ENCODE peak calls at places on chromosomes 7 and 10, in five cellular contexts. R is GM20000; X is ovary; W is CD8-positive, alpha-beta T cell; Z is WTC11. L is an unnamed sample.

GRCh38 chr7:80918406-80918805 is 445 bp downstream of the SEMA3C start:
- DNase-seq in W (no peak), Z (no peak), R (peak; percentile 60), X (no peak), L (peak; percentile 39)

GRCh38 chr7:132351858-132352539 is 224.3 kb downstream of the PLXNA4 start:
- DNase-seq in X (peak; percentile 47), R (no peak), Z (no peak), W (no peak), L (no peak)

GRCh38 chr10:105800626-105801025 is 1159.5 kb downstream of the SORCS3 start:
- DNase-seq in W (no peak), X (no peak), Z (no peak), R (no peak), L (no peak)

GRCh38 chr7:106167439-106168136 is 55.5 kb upstream of the SYPL1 start:
- DNase-seq in W (no peak), X (no peak), Z (no peak), R (no peak), L (no peak)

GRCh38 chr7:157903715-157904114 is 566.9 kb downstream of the DNAJB6 start:
- DNase-seq in X (no peak), Z (no peak), W (no peak), R (no peak), L (no peak)

GRCh38 chr7:28123752-28124151 is 56.8 kb downstream of the JAZF1 start:
- DNase-seq in Z (no peak), X (no peak), R (peak; percentile 8), W (no peak), L (no peak)

GRCh38 chr10:3525832-3526449 is 259.1 kb downstream of the KLF6 start:
- DNase-seq in Z (no peak), X (no peak), R (no peak), W (no peak), L (no peak)

GRCh38 chr10:101495324-101495925 is 92.6 kb downstream of the POLL start:
- DNase-seq in Z (no peak), X (no peak), W (no peak), R (peak; percentile 16), L (no peak)

GRCh38 chr7:75809396-75809795 is 4.2 kb downstream of the CCL24 start:
- DNase-seq in W (no peak), Z (no peak), X (no peak), R (no peak), L (no peak)

GRCh38 chr7:19107142-19107391 is 10.4 kb downstream of the TWIST1 start:
- DNase-seq in Z (no peak), X (no peak), W (no peak), R (no peak), L (no peak)

GRCh38 chr7:30206942-30207341 is 72.2 kb downstream of the MTURN start:
- DNase-seq in Z (no peak), W (no peak), R (no peak), X (no peak), L (no peak)

GRCh38 chr10:22630229-22631174 is 83.9 kb downstream of the PIP4K2A start:
- DNase-seq in X (no peak), R (peak; percentile 69), W (no peak), Z (no peak), L (peak; percentile 66)

GRCh38 chr7:98051118-98051744 is 55.4 kb upstream of the LMTK2 start:
- DNase-seq in Z (peak; percentile 93), R (peak; percentile 28), X (no peak), W (peak; percentile 41), L (peak; percentile 44)

GRCh38 chr10:50469288-50469687 is 154.5 kb downstream of the SGMS1 start:
- DNase-seq in R (no peak), X (no peak), Z (no peak), W (no peak), L (no peak)

GRCh38 chr10:68423522-68423921 is 16.4 kb upstream of the RUFY2 start:
- DNase-seq in W (peak; percentile 24), X (no peak), Z (no peak), R (no peak), L (no peak)

GRCh38 chr7:87312215-87312865 is 33.1 kb upstream of the CROT start:
- DNase-seq in W (peak; percentile 71), R (peak; percentile 72), Z (peak; percentile 60), X (peak; percentile 58), L (peak; percentile 51)

GRCh38 chr7:44694766-44695165 is 53.9 kb upstream of the ZMIZ2 start:
- DNase-seq in R (no peak), W (no peak), Z (no peak), X (no peak), L (no peak)

GRCh38 chr10:103739039-103739764 is 116.2 kb downstream of the SH3PXD2A start:
- DNase-seq in R (no peak), X (peak; percentile 77), Z (no peak), W (no peak), L (no peak)

DNA sequence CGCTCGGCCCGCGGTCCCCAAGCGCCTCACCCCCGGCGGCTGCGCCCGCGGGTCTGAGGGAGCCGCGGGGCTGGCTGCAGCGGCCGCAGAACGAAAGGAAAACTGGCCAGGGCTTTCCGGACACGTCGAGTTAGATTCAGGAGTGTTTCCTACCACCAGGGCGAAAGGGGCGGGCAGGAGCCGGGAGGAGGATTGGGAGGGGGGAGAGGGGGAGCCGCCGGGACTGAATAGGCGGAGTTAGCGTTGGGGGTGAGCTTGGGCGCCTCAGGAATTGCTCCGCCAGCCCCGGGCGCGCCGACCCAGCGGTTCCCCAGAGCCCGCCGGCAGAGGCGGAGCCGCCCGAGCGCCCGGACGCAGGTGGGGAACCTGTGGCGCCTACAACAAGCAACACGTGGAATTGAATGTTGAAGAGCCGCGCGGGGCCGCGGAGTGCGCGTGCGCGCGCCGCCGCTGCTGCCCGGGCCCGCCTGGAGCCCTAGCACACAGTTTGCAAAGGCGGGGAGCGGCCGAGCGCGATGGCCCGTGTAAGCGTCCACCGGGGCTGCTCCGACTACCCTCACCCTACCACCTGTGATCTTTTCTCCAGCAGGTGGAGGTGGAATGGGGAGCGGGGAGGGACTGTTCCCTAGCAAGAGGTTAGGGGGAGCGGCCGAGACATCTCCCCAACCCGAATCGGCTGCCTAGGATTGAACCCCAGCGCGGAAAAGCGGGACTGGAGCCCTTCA is at the start of gene CADPS2:
- DNase-seq in Z (peak; percentile 85), X (peak; percentile 88), W (no peak), R (peak; percentile 83), L (peak; percentile 75)
- TF ChIP-seq CTCF in Z (no peak), X (peak; percentile 46), W (no peak), R (no peak), L (no peak)

DNA sequence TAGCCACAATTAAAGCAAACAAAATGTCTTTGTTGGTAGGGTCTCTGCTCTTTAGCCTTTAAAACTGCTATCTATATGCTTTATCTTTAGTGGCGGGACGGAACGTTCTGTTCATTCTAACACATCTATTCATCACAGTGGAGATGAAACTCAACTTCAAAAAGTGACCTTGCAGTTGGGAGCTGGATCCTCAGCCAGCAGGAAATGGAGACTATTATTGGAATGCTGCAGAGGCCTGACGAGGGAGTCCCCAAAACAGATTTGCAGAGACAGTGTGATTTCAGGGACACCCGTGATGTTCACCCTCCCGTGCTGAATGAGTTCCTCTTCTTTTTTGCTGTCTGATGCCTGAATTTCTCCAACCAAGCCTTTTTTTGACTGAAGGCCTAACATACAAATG is 306.0 kb upstream of the SHH start:
- DNase-seq in Z (no peak), W (no peak), R (no peak), X (no peak), L (no peak)
- TF ChIP-seq CTCF in Z (no peak), W (no peak), R (no peak), X (no peak), L (no peak)

DNA sequence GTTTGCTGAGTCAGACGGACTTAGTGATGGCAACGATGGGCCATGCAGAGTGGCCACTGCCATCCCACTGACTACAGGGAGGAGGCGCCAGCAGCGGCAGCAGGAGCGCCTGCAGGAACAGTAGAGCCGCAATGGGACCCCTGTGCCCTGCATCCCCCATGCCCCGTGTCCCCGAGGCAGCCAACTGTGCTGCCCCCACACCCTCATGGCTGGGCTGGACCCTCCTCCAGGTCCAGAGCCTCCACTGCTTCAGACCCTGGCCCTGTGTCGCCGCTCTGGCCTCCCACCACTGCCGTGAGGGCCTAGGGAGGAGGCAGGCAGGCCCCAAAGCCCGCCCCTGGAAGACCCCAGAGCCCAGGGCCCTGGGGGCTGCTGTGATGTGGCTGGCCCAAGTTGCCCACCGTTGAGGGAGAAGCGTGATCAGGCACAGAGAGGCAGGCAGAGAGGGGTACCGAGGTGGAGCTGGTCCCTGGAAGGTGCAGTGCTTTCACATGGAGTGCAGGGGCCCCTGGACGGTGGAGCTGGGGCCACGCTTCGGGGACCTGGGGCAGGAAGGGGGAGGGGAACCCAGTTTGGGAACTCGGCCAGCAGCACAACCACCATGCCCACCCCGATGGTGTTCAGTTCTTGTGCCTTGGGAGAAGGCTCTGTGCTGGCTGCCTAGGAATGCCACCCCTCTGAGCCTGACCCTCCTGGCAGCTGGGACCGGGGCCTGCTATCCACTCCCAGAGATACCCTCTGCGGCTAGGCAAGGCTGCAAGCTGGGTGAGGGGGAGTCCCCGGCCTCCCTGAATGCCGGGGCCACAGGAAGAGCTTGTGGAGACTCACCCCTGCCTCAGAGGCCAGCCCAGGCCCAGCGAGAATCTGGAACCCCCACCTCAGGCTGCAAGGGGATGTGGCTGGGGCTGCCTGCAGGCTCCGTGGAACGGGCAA is 32.6 kb downstream of the DKK1 start:
- DNase-seq in W (no peak), X (no peak), Z (no peak), R (no peak), L (peak; percentile 8)
- TF ChIP-seq CTCF in W (no peak), X (no peak), Z (no peak), R (no peak), L (no peak)

GRCh38 chr10:85548038-85548437 is 818.6 kb downstream of the GRID1 start:
- DNase-seq in R (peak; percentile 6), X (no peak), W (no peak), Z (no peak), L (peak; percentile 1)
- TF ChIP-seq CTCF in R (peak; percentile 9), X (no peak), W (no peak), Z (no peak), L (peak; percentile 14)

GRCh38 chr10:9214618-9215017 is 1160.1 kb downstream of the GATA3 start:
- DNase-seq in R (no peak), W (no peak), Z (no peak), X (no peak), L (no peak)

GRCh38 chr10:9205558-9205957 is 1151.1 kb downstream of the GATA3 start:
- DNase-seq in R (no peak), W (no peak), Z (no peak), X (no peak), L (no peak)

GRCh38 chr10:9215121-9215520 is 1160.6 kb downstream of the GATA3 start:
- DNase-seq in Z (no peak), R (no peak), X (no peak), W (no peak), L (no peak)

GRCh38 chr10:9211228-9211627 is 1156.7 kb downstream of the GATA3 start:
- DNase-seq in W (no peak), X (no peak), Z (no peak), R (no peak), L (no peak)

DNA sequence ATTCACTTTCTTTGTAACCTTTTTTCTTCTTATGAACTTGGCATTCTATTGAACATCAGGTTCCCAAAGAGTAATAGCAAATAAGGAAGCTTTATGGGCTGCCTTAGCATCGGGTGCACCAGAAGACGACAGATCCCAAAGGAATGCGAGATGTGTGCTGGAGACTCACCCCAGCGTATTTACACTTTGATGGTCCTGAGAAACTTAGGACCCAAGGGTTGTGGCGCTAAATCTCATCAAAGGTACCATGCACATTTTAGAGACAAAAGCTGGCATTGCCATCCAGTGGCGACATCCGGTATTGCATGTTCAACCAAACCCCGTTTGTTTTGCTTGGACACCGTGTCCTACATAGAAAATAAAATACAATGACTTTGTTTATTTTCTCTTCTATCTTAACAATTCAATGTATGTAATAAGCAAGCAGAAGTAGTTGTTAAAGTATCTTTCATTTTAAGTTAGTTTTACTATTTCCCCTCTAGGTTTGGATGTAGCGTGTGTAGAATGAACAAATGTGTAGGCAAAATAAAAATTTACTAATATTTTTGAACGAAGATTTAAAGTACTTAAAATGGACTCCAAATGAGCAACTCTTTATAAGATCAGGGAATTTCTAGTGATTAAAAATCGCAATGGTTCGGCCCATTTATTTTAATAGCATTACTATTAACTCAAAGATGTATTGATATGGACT is 1154.8 kb downstream of the GATA3 start:
- DNase-seq in R (peak; percentile 44), Z (peak; percentile 80), W (peak; percentile 82), X (peak; percentile 62), L (peak; percentile 52)
- TF ChIP-seq CTCF in R (peak; percentile 77), Z (peak; percentile 81), W (peak; percentile 96), X (peak; percentile 33), L (peak; percentile 86)